ENCODE peak calls at places on chromosomes 3 and 15, in seven cellular contexts. U is IMR-90, X is right lobe of liver, T is transverse colon, S is adrenal gland, K is right atrium auricular region, L is body of pancreas. R is an unnamed sample. For H3K4me1, the result is how much of the 10 kb centered on the place peaks cover.

GRCh38 chr3:62636235-62636826 is 238.9 kb downstream of the CADPS start:
- DNase-seq in U (no peak), X (no peak), T (no peak), S (no peak), K (no peak), L (no peak), R (no peak)

GRCh38 chr3:56839784-56840724 is 38.3 kb upstream of the ARHGEF3 start:
- DNase-seq in U (peak), X (no peak), T (no peak), S (no peak), K (no peak), L (no peak), R (no peak)

GRCh38 chr15:34239151-34239761 is 14.4 kb downstream of the EMC4 start:
- DNase-seq in U (peak), X (no peak), T (no peak), S (peak), K (no peak), L (no peak), R (no peak)

GRCh38 chr3:194204036-194204792 is 68.3 kb downstream of the HES1 start:
- DNase-seq in U (no peak), X (peak), T (no peak), S (no peak), K (no peak), L (peak), R (peak)

GRCh38 chr15:63908986-63909385 is 75.2 kb upstream of the HERC1 start:
- DNase-seq in U (peak), X (no peak), T (no peak), S (no peak), K (no peak), L (no peak), R (no peak)

GRCh38 chr3:13265016-13265415 is 155.1 kb downstream of the NUP210 start:
- DNase-seq in U (no peak), X (no peak), T (no peak), S (no peak), K (no peak), L (no peak), R (no peak)

GRCh38 chr15:78301326-78301725 is 1.9 kb upstream of the SKIC8 start:
- DNase-seq in U (no peak), X (no peak), T (no peak), S (no peak), K (no peak), L (no peak), R (no peak)

GRCh38 chr3:45204136-45204535 is 22.0 kb downstream of the TMEM158 start:
- DNase-seq in U (peak), X (no peak), T (no peak), S (no peak), K (no peak), L (no peak), R (no peak)

GRCh38 chr3:187292631-187293513 is 1.3 kb upstream of the MASP1 start:
- DNase-seq in U (peak), X (no peak), T (no peak), S (no peak), K (no peak), L (no peak), R (no peak)

GRCh38 chr3:186048119-186048518 is 60.8 kb downstream of the ETV5 start:
- DNase-seq in U (no peak), X (no peak), T (no peak), S (no peak), K (no peak), L (no peak), R (no peak)

GRCh38 chr3:11600501-11601282 is 43.0 kb downstream of the VGLL4 start:
- DNase-seq in U (peak), X (no peak), T (peak), S (peak), K (peak), L (peak), R (peak)

GRCh38 chr3:47579875-47580274 is 1.2 kb upstream of the CSPG5 start:
- DNase-seq in U (no peak), X (no peak), T (no peak), S (no peak), K (no peak), L (no peak), R (no peak)

GRCh38 chr3:78659386-78659987 is 1108.3 kb downstream of the ROBO1 start:
- DNase-seq in U (peak), X (no peak), T (peak), S (peak), K (no peak), L (peak), R (peak)

GRCh38 chr3:161266731-161267150 is 45.6 kb downstream of the NMD3 start:
- DNase-seq in U (peak), X (no peak), T (no peak), S (no peak), K (no peak), L (no peak), R (no peak)

GRCh38 chr3:18415836-18416235 is 9.3 kb downstream of the SATB1 start:
- DNase-seq in U (no peak), X (no peak), T (no peak), S (no peak), K (no peak), L (no peak), R (no peak)

GRCh38 chr3:141928626-141929270 is 52.3 kb downstream of the ATP1B3 start:
- DNase-seq in U (no peak), X (no peak), T (no peak), S (no peak), K (peak), L (no peak), R (no peak)

GRCh38 chr3:73813291-73813977 is 188.7 kb upstream of the PDZRN3 start:
- DNase-seq in U (no peak), X (no peak), T (no peak), S (no peak), K (no peak), L (peak), R (no peak)

GRCh38 chr3:40780801-40781406 is 256.1 kb downstream of the ZNF621 start:
- DNase-seq in U (no peak), X (no peak), T (no peak), S (peak), K (peak), L (peak), R (peak)

GRCh38 chr15:45167631-45168205 is 20.0 kb downstream of the SHF start:
- DNase-seq in U (no peak), X (no peak), T (no peak), S (no peak), K (no peak), L (no peak), R (no peak)

GRCh38 chr3:114848643-114849350 is 298.3 kb downstream of the ZBTB20 start:
- DNase-seq in U (no peak), X (no peak), T (no peak), S (no peak), K (no peak), L (peak), R (no peak)

GRCh38 chr15:67331676-67332075 is 77.1 kb downstream of the IQCH start:
- DNase-seq in U (peak), X (no peak), T (no peak), S (peak), K (no peak), L (peak), R (no peak)

GRCh38 chr15:52421029-52421428 is 107.7 kb downstream of the MYO5A start:
- DNase-seq in U (no peak), X (no peak), T (no peak), S (no peak), K (no peak), L (no peak), R (no peak)

GRCh38 chr3:54733615-54734014 is 194.2 kb downstream of the LRTM1 start:
- DNase-seq in U (no peak), X (no peak), T (no peak), S (no peak), K (no peak), L (no peak), R (no peak)

GRCh38 chr3:150412599-150413069 is 4.5 kb downstream of the TSC22D2 start:
- DNase-seq in U (peak), X (no peak), T (no peak), S (no peak), K (no peak), L (no peak), R (no peak)

GRCh38 chr3:159902531-159903314 is 85.9 kb upstream of the IL12A start:
- DNase-seq in U (no peak), X (no peak), T (no peak), S (no peak), K (no peak), L (no peak), R (no peak)

GRCh38 chr3:156910022-156910421 is 83.9 kb downstream of the LEKR1 start:
- DNase-seq in U (no peak), X (no peak), T (no peak), S (no peak), K (no peak), L (no peak), R (no peak)

GRCh38 chr3:194104041-194104751 is 31.8 kb upstream of the HES1 start:
- DNase-seq in U (no peak), X (no peak), T (no peak), S (no peak), K (no peak), L (no peak), R (no peak)

GRCh38 chr3:67109651-67110204 is 111.6 kb downstream of the KBTBD8 start:
- DNase-seq in U (peak), X (no peak), T (no peak), S (no peak), K (no peak), L (no peak), R (no peak)

GRCh38 chr15:75966073-75966472 is 46.2 kb downstream of the NRG4 start:
- DNase-seq in U (peak), X (no peak), T (no peak), S (no peak), K (no peak), L (no peak), R (no peak)

GRCh38 chr15:81813215-81813614 is 232.6 kb downstream of the MEX3B start:
- DNase-seq in U (no peak), X (no peak), T (no peak), S (no peak), K (no peak), L (no peak), R (no peak)

GRCh38 chr3:18425641-18426403 is 683 bp upstream of the SATB1 start:
- DNase-seq in U (no peak), X (peak), T (peak), S (no peak), K (no peak), L (peak), R (no peak)

GRCh38 chr3:157832588-157832987 is 273.6 kb downstream of the SHOX2 start:
- DNase-seq in U (no peak), X (no peak), T (no peak), S (no peak), K (no peak), L (no peak), R (no peak)

GRCh38 chr3:167241048-167241845 is 138.8 kb downstream of the ZBBX start:
- DNase-seq in U (no peak), X (no peak), T (no peak), S (no peak), K (no peak), L (no peak), R (no peak)

GRCh38 chr15:95470997-95471692 is 859.4 kb upstream of the NR2F2 start:
- DNase-seq in U (peak), X (no peak), T (no peak), S (peak), K (no peak), L (no peak), R (peak)

GRCh38 chr15:92495468-92495867 is 101.8 kb downstream of the ST8SIA2 start:
- DNase-seq in U (no peak), X (no peak), T (no peak), S (no peak), K (no peak), L (no peak), R (no peak)

GRCh38 chr3:79326642-79327041 is 441.2 kb downstream of the ROBO1 start:
- DNase-seq in U (peak), X (no peak), T (no peak), S (no peak), K (no peak), L (no peak), R (no peak)

GRCh38 chr3:177228601-177229190 is 31.4 kb upstream of the TBL1XR1 start:
- DNase-seq in U (no peak), X (no peak), T (no peak), S (no peak), K (no peak), L (no peak), R (no peak)

GRCh38 chr3:188272481-188273372 is 118.8 kb downstream of the LPP start:
- DNase-seq in U (peak), X (no peak), T (no peak), S (no peak), K (no peak), L (no peak), R (no peak)

GRCh38 chr3:183980408-183980807 is 37.3 kb downstream of the ABCC5 start:
- DNase-seq in U (no peak), X (no peak), T (no peak), S (no peak), K (no peak), L (peak), R (no peak)

GRCh38 chr3:56547486-56547885 is 9.5 kb upstream of the CCDC66 start:
- DNase-seq in U (no peak), X (no peak), T (no peak), S (no peak), K (no peak), L (no peak), R (no peak)

GRCh38 chr15:65028921-65029735 is at the start of gene MTFMT:
- DNase-seq in U (peak), X (peak), T (peak), S (peak), K (peak), L (peak), R (peak)

GRCh38 chr15:65026756-65027155 is 2.7 kb downstream of the MTFMT start:
- DNase-seq in U (no peak), X (no peak), T (no peak), S (no peak), K (no peak), L (no peak), R (no peak)

GRCh38 chr15:65028338-65028737 is 1.1 kb downstream of the MTFMT start:
- DNase-seq in U (no peak), X (no peak), T (no peak), S (no peak), K (no peak), L (no peak), R (no peak)

GRCh38 chr15:65027593-65027992 is 1.8 kb downstream of the MTFMT start:
- DNase-seq in U (no peak), X (no peak), T (no peak), S (no peak), K (no peak), L (no peak), R (no peak)

DNA sequence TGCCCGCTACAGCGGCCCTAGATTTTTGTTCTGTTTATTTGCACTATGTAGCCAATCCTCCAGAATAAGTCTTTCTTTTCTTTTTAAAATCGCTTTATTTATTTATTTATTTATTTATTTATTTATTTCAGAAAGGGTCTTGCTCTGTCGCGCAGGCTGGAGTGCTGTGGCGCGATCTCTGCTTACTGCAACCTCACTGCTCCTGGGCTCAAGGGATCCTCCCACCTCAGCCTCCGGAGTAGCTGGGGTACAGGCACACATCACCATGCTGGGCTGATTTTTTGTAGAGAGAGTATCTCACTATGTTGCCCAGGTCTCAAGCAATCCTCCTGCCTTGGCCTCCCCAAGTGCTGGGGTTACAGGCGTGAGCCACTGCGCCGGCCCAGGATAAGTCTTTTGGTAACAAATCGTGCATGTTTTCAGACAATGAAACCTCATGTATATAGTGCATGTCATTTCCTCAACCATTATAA is 333 bp upstream of the MTFMT start:
- DNase-seq in U (no peak), X (no peak), T (no peak), S (no peak), K (no peak), L (no peak), R (no peak)
- H3K4me3 ChIP-seq in U (peak), X (peak), T (no peak), S (peak), K (peak), L (no peak), R (peak)

GRCh38 chr15:49038382-49038781 is 7.9 kb downstream of the SECISBP2L start:
- DNase-seq in U (no peak), X (no peak), T (no peak), S (no peak), K (no peak), L (peak), R (no peak)
- H3K4me1 ChIP-seq in U (under half), X (under half), T (under half), S (under half), K (under half), L (under half), R (under half)

GRCh38 chr3:37814547-37814946 is 47.1 kb upstream of the CTDSPL start:
- DNase-seq in U (peak), X (no peak), T (no peak), S (no peak), K (no peak), L (no peak), R (no peak)

GRCh38 chr3:37810788-37811187 is 50.9 kb upstream of the CTDSPL start:
- DNase-seq in U (no peak), X (no peak), T (no peak), S (no peak), K (no peak), L (no peak), R (no peak)

GRCh38 chr3:37813403-37813802 is 48.3 kb upstream of the CTDSPL start:
- DNase-seq in U (no peak), X (no peak), T (no peak), S (no peak), K (no peak), L (no peak), R (no peak)

GRCh38 chr3:37811625-37812356 is 49.9 kb upstream of the CTDSPL start:
- DNase-seq in U (peak), X (no peak), T (no peak), S (no peak), K (no peak), L (no peak), R (no peak)

GRCh38 chr3:37812497-37812896 is 49.2 kb upstream of the CTDSPL start:
- DNase-seq in U (peak), X (no peak), T (no peak), S (no peak), K (no peak), L (peak), R (peak)
- H3K4me3 ChIP-seq in U (no peak), X (no peak), T (no peak), S (no peak), K (no peak), L (no peak), R (no peak)

DNA sequence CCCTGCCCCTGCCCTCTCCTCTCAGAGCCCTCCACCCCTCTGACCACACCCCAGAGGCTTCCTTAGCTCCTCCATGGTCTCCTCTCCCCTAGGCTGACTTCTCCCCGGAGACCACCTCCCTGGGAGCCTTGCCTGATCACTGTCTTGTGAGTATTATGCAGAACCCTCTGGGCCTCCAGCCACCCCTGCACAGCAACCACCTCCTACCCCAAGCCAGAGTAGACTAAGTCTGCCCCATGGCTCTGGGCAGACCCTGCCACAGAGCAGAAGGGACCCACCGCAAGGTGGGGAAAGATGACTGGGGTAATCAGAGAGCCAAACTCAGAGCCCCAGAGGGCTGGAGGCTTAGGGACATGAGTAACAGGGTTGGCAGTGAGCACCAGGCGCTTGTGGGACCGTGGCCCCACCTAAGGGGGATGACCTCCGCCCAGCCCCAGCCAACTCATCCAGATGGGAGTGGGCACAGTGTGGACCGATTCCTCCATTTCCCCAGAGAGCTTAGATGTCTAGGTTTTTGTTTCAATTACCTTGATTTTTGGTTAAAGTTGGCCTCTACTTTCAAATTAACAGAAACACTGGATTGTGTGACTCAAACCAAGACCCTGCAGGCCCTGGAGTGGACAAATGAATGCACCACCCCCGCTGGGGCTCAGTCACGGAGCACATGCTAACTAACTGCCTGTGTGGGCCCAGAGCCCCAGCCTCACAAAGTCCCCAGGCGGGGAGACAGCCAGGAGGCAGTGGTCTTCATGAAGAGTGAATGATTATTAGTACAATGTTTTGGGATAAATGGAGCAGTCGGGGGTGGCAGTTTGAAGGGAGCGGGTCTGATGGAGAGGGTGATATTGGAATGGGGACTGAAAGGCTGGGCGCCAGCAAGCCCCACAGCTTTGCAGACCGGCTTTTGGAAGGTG is 119.4 kb upstream of the PRR20G start:
- DNase-seq in U (no peak), X (no peak), T (no peak), S (no peak), K (no peak), L (no peak), R (peak)
- H3K4me1 ChIP-seq in U (under half), X (under half), T (under half), S (under half), K (under half), L (under half), R (under half)

GRCh38 chr15:51076898-51077564 is 17.7 kb downstream of the TNFAIP8L3 start:
- DNase-seq in U (no peak), X (peak), T (peak), S (peak), K (peak), L (peak), R (peak)
- H3K4me3 ChIP-seq in U (no peak), X (peak), T (no peak), S (peak), K (no peak), L (no peak), R (peak)

R was measured in testis.